ENCODE peak calls at places on chromosomes 4 and X, in four cellular contexts. S, X, R and D are unnamed samples.

GRCh38 chr4:52657630-52658501 is 1.2 kb downstream of the USP46 start:
- DNase-seq in S (no peak), X (no peak), R (no peak), D (peak)

GRCh38 chr4:107248571-107248970 is 212.5 kb upstream of the DKK2 start:
- DNase-seq in S (no peak), X (no peak), R (no peak), D (no peak)

GRCh38 chr4:164847967-164848649 is 28.9 kb upstream of the APELA start:
- DNase-seq in S (no peak), X (no peak), R (no peak), D (no peak)

GRCh38 chrX:418927-419729 is 32.4 kb upstream of the PPP2R3B start:
- DNase-seq in S (no peak), X (no peak), R (no peak), D (no peak)

GRCh38 chrX:100685997-100686305 is 42.0 kb downstream of the SRPX2 start:
- DNase-seq in S (no peak), X (no peak), R (no peak), D (no peak)

GRCh38 chr4:14023036-14023435 is 395.5 kb upstream of the BOD1L1 start:
- DNase-seq in S (no peak), X (no peak), R (no peak), D (no peak)

GRCh38 chr4:72553540-72553939 is 15.5 kb downstream of the ADAMTS3 start:
- DNase-seq in S (no peak), X (no peak), R (no peak), D (peak)

GRCh38 chr4:86481429-86481828 is 112.7 kb upstream of the PTPN13 start:
- DNase-seq in S (no peak), X (no peak), R (no peak), D (no peak)

GRCh38 chr4:118173956-118174355 is 139.7 kb downstream of the NDST3 start:
- DNase-seq in S (no peak), X (no peak), R (no peak), D (no peak)

GRCh38 chr4:142721187-142721586 is 124.9 kb downstream of the INPP4B start:
- DNase-seq in S (no peak), X (no peak), R (no peak), D (no peak)

GRCh38 chr4:23297327-23297726 is 592.5 kb downstream of the PPARGC1A start:
- DNase-seq in S (no peak), X (no peak), R (no peak), D (no peak)

GRCh38 chr4:72430050-72430449 is 139.0 kb downstream of the ADAMTS3 start:
- DNase-seq in S (no peak), X (no peak), R (no peak), D (no peak)

GRCh38 chr4:23822181-23822580 is 67.7 kb downstream of the PPARGC1A start:
- DNase-seq in S (no peak), X (no peak), R (no peak), D (no peak)

GRCh38 chr4:26619784-26620183 is 35.9 kb downstream of the TBC1D19 start:
- DNase-seq in S (no peak), X (no peak), R (no peak), D (no peak)

GRCh38 chrX:40039887-40040286 is 57.9 kb downstream of the BCOR start:
- DNase-seq in S (no peak), X (no peak), R (no peak), D (no peak)

GRCh38 chrX:155766321-155766720 is 114.8 kb upstream of the VAMP7 start:
- DNase-seq in S (no peak), X (no peak), R (no peak), D (no peak)

GRCh38 chr4:173056708-173057107 is 111.9 kb upstream of the GALNT7 start:
- DNase-seq in S (no peak), X (no peak), R (no peak), D (no peak)

GRCh38 chr4:74330295-74330750 is 22.1 kb downstream of the EPGN start:
- DNase-seq in S (no peak), X (no peak), R (no peak), D (no peak)

GRCh38 chrX:65667503-65668355 is at the start of gene MSN:
- DNase-seq in S (peak), X (no peak), R (no peak), D (peak)

GRCh38 chrX:50996930-50997329 is 86.4 kb downstream of the BMP15 start:
- DNase-seq in S (no peak), X (no peak), R (no peak), D (no peak)

GRCh38 chrX:46547857-46548256 is 2.6 kb upstream of the ZNF674 start:
- DNase-seq in S (no peak), X (no peak), R (peak), D (no peak)

GRCh38 chr4:8392591-8393190 is 47.8 kb downstream of the ACOX3 start:
- DNase-seq in S (no peak), X (no peak), R (no peak), D (no peak)

GRCh38 chrX:1464282-1465131 is 11.8 kb upstream of the ASMTL start:
- DNase-seq in S (no peak), X (no peak), R (no peak), D (no peak)

GRCh38 chrX:78123190-78123589 is 16.3 kb downstream of the TAF9B start:
- DNase-seq in S (no peak), X (no peak), R (no peak), D (no peak)

GRCh38 chr4:20249333-20249732 is 2.4 kb upstream of the SLIT2 start:
- DNase-seq in S (no peak), X (no peak), R (no peak), D (no peak)

GRCh38 chr4:133995243-133995960 is 206.2 kb downstream of the PABPC4L start:
- DNase-seq in S (no peak), X (no peak), R (no peak), D (no peak)

GRCh38 chrX:53895270-53895669 is 149.0 kb downstream of the PHF8 start:
- DNase-seq in S (no peak), X (no peak), R (no peak), D (no peak)

GRCh38 chrX:67105758-67106116 is 438.1 kb upstream of the AR start:
- DNase-seq in S (no peak), X (no peak), R (no peak), D (no peak)

DNA sequence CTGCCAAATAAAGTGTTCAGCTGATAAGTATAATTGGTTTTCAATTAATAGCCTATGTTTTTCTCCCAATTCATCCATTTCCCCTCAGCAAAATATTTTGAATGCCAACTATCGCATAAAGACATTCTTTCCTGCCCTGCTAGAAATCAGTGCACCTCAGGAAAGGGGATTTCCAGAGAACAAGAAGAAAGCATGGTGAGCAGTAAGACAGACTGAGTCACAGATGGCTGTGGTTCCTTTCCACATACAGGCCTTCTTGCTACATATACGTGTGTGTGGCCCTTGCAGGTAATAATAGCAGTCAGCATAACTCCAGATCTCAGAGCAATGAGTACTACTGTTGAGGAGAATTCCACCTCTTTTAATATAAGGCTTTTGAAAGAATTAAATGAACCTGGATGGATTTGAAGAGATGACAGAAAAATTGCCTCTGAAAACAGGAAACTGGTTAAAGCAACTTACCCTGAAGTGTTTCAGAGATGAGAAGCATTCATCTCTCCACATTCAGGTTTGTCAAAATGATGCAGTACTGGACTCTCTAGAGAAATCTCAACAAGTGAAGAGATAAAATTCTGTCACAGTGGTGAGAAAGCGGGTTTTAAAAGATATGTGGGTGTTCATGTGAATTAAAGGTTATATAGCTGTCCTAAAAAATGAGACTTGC is 13.6 kb downstream of the GASK1B start:
- DNase-seq in S (no peak), X (no peak), R (no peak), D (no peak)
- TF ChIP-seq CHD4 in S (no peak), X (no peak), R (no peak), D (no peak)

DNA sequence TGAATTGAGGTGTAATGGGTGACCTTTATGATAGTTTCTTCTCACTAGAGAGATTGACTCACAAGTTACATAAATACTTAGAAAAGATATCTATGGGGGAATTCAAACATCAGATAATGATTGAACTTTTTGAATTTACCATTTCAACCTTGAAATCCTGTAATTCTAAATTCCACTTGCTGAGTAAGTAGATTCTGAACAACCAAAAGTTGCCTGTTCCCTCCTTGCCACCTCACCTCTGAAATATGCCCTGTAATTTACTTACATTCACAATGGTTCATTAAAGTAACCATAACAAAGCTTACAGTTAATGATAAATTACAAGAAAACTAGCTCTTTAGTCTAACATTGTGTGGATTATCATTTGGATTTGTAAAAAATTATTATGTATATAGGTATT is 43.4 kb upstream of the SLC39A8 start:
- DNase-seq in S (no peak), X (no peak), R (no peak), D (no peak)
- H3K4me2 ChIP-seq in S (no peak), X (no peak), R (no peak), D (no peak)

DNA sequence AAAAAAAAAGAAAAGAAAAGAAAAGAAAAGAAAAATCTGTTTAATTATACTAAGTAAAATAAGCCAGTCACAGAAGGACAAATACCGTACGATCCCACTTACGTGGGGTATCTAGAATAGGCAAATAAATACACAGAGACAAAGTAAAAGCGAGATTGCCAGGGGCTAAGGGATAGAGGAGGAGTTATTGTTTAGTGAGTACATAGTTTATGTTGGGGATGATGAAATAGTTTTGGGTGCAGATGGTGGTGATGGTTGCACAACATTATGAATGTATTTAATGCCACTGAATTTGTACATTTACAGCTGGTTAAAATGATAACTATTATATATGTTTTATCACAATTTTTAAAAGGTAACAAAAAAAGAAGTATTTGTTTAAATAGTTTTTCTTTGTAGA is 7.1 kb downstream of the CA5B start:
- DNase-seq in S (no peak), X (no peak), R (peak), D (no peak)
- TF ChIP-seq CHD4 in S (no peak), X (no peak), R (no peak), D (no peak)

GRCh38 chrX:30876367-30876766 is 12.7 kb downstream of the TAB3 start:
- DNase-seq in S (no peak), X (no peak), R (peak), D (no peak)
- H3K4me2 ChIP-seq in S (peak), X (no peak), R (peak), D (no peak)

DNA sequence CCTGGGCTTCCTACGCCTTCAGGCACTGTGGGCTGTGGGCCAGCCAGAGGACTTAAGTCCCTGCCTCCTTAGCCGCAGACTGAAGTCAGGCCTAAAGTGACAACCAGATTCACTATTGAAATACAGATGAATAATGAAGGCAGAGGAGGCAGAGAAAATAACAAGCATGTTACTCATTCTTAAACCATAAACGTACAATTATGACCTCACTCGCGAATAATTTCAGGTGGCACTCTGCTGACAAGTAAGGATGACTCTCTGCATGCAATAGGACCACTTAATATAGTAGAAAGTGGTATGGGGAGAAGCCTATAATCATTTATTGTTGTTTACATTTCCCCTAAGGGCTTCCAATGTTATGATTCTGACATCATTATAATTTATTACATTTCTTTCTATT is 409.2 kb upstream of the FGF13 start:
- DNase-seq in S (no peak), X (no peak), R (no peak), D (no peak)
- TF ChIP-seq CHD4 in S (no peak), X (no peak), R (no peak), D (no peak)

DNA sequence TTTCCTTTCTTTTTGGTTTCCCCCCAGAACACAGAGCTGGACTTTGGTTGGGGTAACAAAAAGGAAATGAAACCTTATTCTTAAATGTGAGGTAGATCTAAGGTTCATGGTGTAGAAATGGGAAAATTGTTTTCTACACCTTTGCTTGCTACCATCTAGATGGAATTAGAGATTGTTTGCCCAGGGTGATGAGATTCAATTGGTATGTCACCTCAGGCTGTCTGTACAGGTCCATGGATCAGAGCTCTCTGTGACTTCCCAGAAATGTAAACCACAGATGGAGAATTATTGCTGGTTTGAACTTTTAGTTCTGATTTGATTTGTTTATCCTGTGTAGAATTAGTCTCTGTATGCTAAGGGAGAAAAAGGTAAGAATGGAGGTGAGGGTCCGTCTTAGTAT is 146.7 kb downstream of the PCDH7 start:
- DNase-seq in S (no peak), X (no peak), R (no peak), D (no peak)
- H3K4me2 ChIP-seq in S (no peak), X (no peak), R (no peak), D (no peak)

DNA sequence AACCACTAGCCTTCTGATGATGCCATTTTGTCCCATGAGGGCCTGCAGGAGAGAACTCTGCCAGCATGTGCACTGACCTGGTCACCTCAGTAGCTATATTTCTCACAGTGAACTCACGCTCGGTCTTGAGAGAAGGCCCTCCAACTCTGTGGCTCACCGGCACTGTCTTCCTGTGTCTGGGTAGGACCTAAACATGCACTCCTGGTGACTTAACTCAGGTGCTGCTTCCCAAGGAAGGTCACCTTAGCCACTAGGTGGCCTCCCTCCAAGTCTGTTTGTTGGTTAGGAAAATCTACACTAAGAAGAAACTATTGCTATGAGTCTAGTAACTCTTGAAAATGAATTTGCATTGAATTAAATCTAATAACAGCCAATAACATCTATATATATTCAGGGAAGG is 24.8 kb downstream of the TLR10 start:
- DNase-seq in S (no peak), X (no peak), R (no peak), D (peak)
- TF ChIP-seq CHD4 in S (no peak), X (no peak), R (no peak), D (no peak)